ENCODE peak calls at places on chromosomes 11 and 22, in four cellular contexts. One of them, this sample, is unnamed.

GRCh38 chr11:124669193-124669592 is 4.3 kb downstream of the SIAE start:
- DNase-seq in OCI-LY7: peak; percentile 59
- DNase-seq in stimulated activated CD8-positive, alpha-beta memory T cell treated with anti-CD3 and anti-CD28 coated beads, Interleukin-12 subunit alpha, Interleukin-12 subunit beta, amount 100 ng/mL, for 4 hours: no peak
- DNase-seq in AG09309: no peak
- DNase-seq in this sample: peak; percentile 30

GRCh38 chr22:29320546-29320945 is 5.0 kb upstream of the RASL10A start:
- DNase-seq in AG09309: no peak
- DNase-seq in OCI-LY7: no peak
- DNase-seq in stimulated activated CD8-positive, alpha-beta memory T cell treated with anti-CD3 and anti-CD28 coated beads, Interleukin-12 subunit alpha, Interleukin-12 subunit beta, amount 100 ng/mL, for 4 hours: no peak
- DNase-seq in this sample: no peak

GRCh38 chr11:63768232-63769043 is at the start of gene ZFTA:
- DNase-seq in OCI-LY7: peak; percentile 84
- DNase-seq in AG09309: no peak
- DNase-seq in stimulated activated CD8-positive, alpha-beta memory T cell treated with anti-CD3 and anti-CD28 coated beads, Interleukin-12 subunit alpha, Interleukin-12 subunit beta, amount 100 ng/mL, for 4 hours: peak; percentile 53
- DNase-seq in this sample: peak; percentile 75

GRCh38 chr11:120079750-120080610 is 57.9 kb downstream of the TRIM29 start:
- DNase-seq in OCI-LY7: peak; percentile 15
- DNase-seq in stimulated activated CD8-positive, alpha-beta memory T cell treated with anti-CD3 and anti-CD28 coated beads, Interleukin-12 subunit alpha, Interleukin-12 subunit beta, amount 100 ng/mL, for 4 hours: no peak
- DNase-seq in AG09309: no peak
- DNase-seq in this sample: peak; percentile 68

GRCh38 chr11:103279821-103280220 is 170.6 kb downstream of the DYNC2H1 start:
- DNase-seq in stimulated activated CD8-positive, alpha-beta memory T cell treated with anti-CD3 and anti-CD28 coated beads, Interleukin-12 subunit alpha, Interleukin-12 subunit beta, amount 100 ng/mL, for 4 hours: no peak
- DNase-seq in AG09309: no peak
- DNase-seq in OCI-LY7: no peak
- DNase-seq in this sample: no peak

GRCh38 chr11:103659138-103659734 is 377.2 kb upstream of the DDI1 start:
- DNase-seq in OCI-LY7: no peak
- DNase-seq in AG09309: no peak
- DNase-seq in stimulated activated CD8-positive, alpha-beta memory T cell treated with anti-CD3 and anti-CD28 coated beads, Interleukin-12 subunit alpha, Interleukin-12 subunit beta, amount 100 ng/mL, for 4 hours: no peak
- DNase-seq in this sample: peak; percentile 12

GRCh38 chr11:94781822-94782221 is 13.7 kb downstream of the AMOTL1 start:
- DNase-seq in stimulated activated CD8-positive, alpha-beta memory T cell treated with anti-CD3 and anti-CD28 coated beads, Interleukin-12 subunit alpha, Interleukin-12 subunit beta, amount 100 ng/mL, for 4 hours: no peak
- DNase-seq in OCI-LY7: no peak
- DNase-seq in AG09309: no peak
- DNase-seq in this sample: no peak

GRCh38 chr11:96875772-96876171 is 486.0 kb downstream of the JRKL start:
- DNase-seq in OCI-LY7: no peak
- DNase-seq in stimulated activated CD8-positive, alpha-beta memory T cell treated with anti-CD3 and anti-CD28 coated beads, Interleukin-12 subunit alpha, Interleukin-12 subunit beta, amount 100 ng/mL, for 4 hours: no peak
- DNase-seq in AG09309: no peak
- DNase-seq in this sample: no peak

GRCh38 chr11:17259519-17259918 is 17.0 kb upstream of the NUCB2 start:
- DNase-seq in AG09309: no peak
- DNase-seq in stimulated activated CD8-positive, alpha-beta memory T cell treated with anti-CD3 and anti-CD28 coated beads, Interleukin-12 subunit alpha, Interleukin-12 subunit beta, amount 100 ng/mL, for 4 hours: no peak
- DNase-seq in OCI-LY7: no peak
- DNase-seq in this sample: no peak

GRCh38 chr11:61718613-61719302 is 33.7 kb upstream of the MYRF start:
- DNase-seq in AG09309: no peak
- DNase-seq in OCI-LY7: no peak
- DNase-seq in stimulated activated CD8-positive, alpha-beta memory T cell treated with anti-CD3 and anti-CD28 coated beads, Interleukin-12 subunit alpha, Interleukin-12 subunit beta, amount 100 ng/mL, for 4 hours: no peak
- DNase-seq in this sample: peak; percentile 73

GRCh38 chr22:36319595-36320497 is 66.9 kb downstream of the APOL1 start:
- DNase-seq in stimulated activated CD8-positive, alpha-beta memory T cell treated with anti-CD3 and anti-CD28 coated beads, Interleukin-12 subunit alpha, Interleukin-12 subunit beta, amount 100 ng/mL, for 4 hours: no peak
- DNase-seq in OCI-LY7: no peak
- DNase-seq in AG09309: no peak
- DNase-seq in this sample: no peak

GRCh38 chr22:22693531-22693884 is 49.1 kb downstream of the GGTLC2 start:
- DNase-seq in stimulated activated CD8-positive, alpha-beta memory T cell treated with anti-CD3 and anti-CD28 coated beads, Interleukin-12 subunit alpha, Interleukin-12 subunit beta, amount 100 ng/mL, for 4 hours: no peak
- DNase-seq in OCI-LY7: no peak
- DNase-seq in AG09309: no peak
- DNase-seq in this sample: no peak

GRCh38 chr22:32322986-32323385 is 34.7 kb upstream of the RFPL3 start:
- DNase-seq in OCI-LY7: no peak
- DNase-seq in stimulated activated CD8-positive, alpha-beta memory T cell treated with anti-CD3 and anti-CD28 coated beads, Interleukin-12 subunit alpha, Interleukin-12 subunit beta, amount 100 ng/mL, for 4 hours: no peak
- DNase-seq in AG09309: no peak
- DNase-seq in this sample: no peak

GRCh38 chr22:37172266-37173245 is 15.5 kb downstream of the C1QTNF6 start:
- DNase-seq in OCI-LY7: no peak
- DNase-seq in stimulated activated CD8-positive, alpha-beta memory T cell treated with anti-CD3 and anti-CD28 coated beads, Interleukin-12 subunit alpha, Interleukin-12 subunit beta, amount 100 ng/mL, for 4 hours: no peak
- DNase-seq in AG09309: no peak
- DNase-seq in this sample: peak; percentile 8

GRCh38 chr11:133950874-133951483 is 5.8 kb downstream of the IGSF9B start:
- DNase-seq in AG09309: no peak
- DNase-seq in OCI-LY7: no peak
- DNase-seq in stimulated activated CD8-positive, alpha-beta memory T cell treated with anti-CD3 and anti-CD28 coated beads, Interleukin-12 subunit alpha, Interleukin-12 subunit beta, amount 100 ng/mL, for 4 hours: no peak
- DNase-seq in this sample: peak; percentile 42

GRCh38 chr22:30830907-30831306 is 136.2 kb downstream of the OSBP2 start:
- DNase-seq in OCI-LY7: no peak
- DNase-seq in AG09309: peak; percentile 84
- DNase-seq in stimulated activated CD8-positive, alpha-beta memory T cell treated with anti-CD3 and anti-CD28 coated beads, Interleukin-12 subunit alpha, Interleukin-12 subunit beta, amount 100 ng/mL, for 4 hours: no peak
- DNase-seq in this sample: no peak

GRCh38 chr11:85813721-85814120 is 2.8 kb upstream of the SYTL2 start:
- DNase-seq in AG09309: no peak
- DNase-seq in stimulated activated CD8-positive, alpha-beta memory T cell treated with anti-CD3 and anti-CD28 coated beads, Interleukin-12 subunit alpha, Interleukin-12 subunit beta, amount 100 ng/mL, for 4 hours: no peak
- DNase-seq in OCI-LY7: no peak
- DNase-seq in this sample: no peak

GRCh38 chr11:64266339-64266738 is 15.0 kb downstream of the PLCB3 start:
- DNase-seq in OCI-LY7: no peak
- DNase-seq in stimulated activated CD8-positive, alpha-beta memory T cell treated with anti-CD3 and anti-CD28 coated beads, Interleukin-12 subunit alpha, Interleukin-12 subunit beta, amount 100 ng/mL, for 4 hours: no peak
- DNase-seq in AG09309: no peak
- DNase-seq in this sample: no peak

GRCh38 chr11:64342869-64343739 is 3.1 kb downstream of the CCDC88B start:
- DNase-seq in AG09309: no peak
- DNase-seq in OCI-LY7: no peak
- DNase-seq in stimulated activated CD8-positive, alpha-beta memory T cell treated with anti-CD3 and anti-CD28 coated beads, Interleukin-12 subunit alpha, Interleukin-12 subunit beta, amount 100 ng/mL, for 4 hours: no peak
- DNase-seq in this sample: no peak

GRCh38 chr11:82405392-82405791 is 328.3 kb downstream of the FAM181B start:
- DNase-seq in stimulated activated CD8-positive, alpha-beta memory T cell treated with anti-CD3 and anti-CD28 coated beads, Interleukin-12 subunit alpha, Interleukin-12 subunit beta, amount 100 ng/mL, for 4 hours: no peak
- DNase-seq in AG09309: no peak
- DNase-seq in OCI-LY7: no peak
- DNase-seq in this sample: no peak

GRCh38 chr11:126440792-126441514 is 85.5 kb downstream of the ST3GAL4 start:
- DNase-seq in AG09309: no peak
- DNase-seq in OCI-LY7: peak; percentile 75
- DNase-seq in stimulated activated CD8-positive, alpha-beta memory T cell treated with anti-CD3 and anti-CD28 coated beads, Interleukin-12 subunit alpha, Interleukin-12 subunit beta, amount 100 ng/mL, for 4 hours: peak; percentile 45
- DNase-seq in this sample: peak; percentile 95

GRCh38 chr11:112784323-112785073 is 176.7 kb upstream of the NCAM1 start:
- DNase-seq in OCI-LY7: no peak
- DNase-seq in stimulated activated CD8-positive, alpha-beta memory T cell treated with anti-CD3 and anti-CD28 coated beads, Interleukin-12 subunit alpha, Interleukin-12 subunit beta, amount 100 ng/mL, for 4 hours: no peak
- DNase-seq in AG09309: peak; percentile 39
- DNase-seq in this sample: no peak

GRCh38 chr11:69241075-69241740 is 52.7 kb upstream of the MYEOV start:
- DNase-seq in OCI-LY7: no peak
- DNase-seq in stimulated activated CD8-positive, alpha-beta memory T cell treated with anti-CD3 and anti-CD28 coated beads, Interleukin-12 subunit alpha, Interleukin-12 subunit beta, amount 100 ng/mL, for 4 hours: no peak
- DNase-seq in AG09309: no peak
- DNase-seq in this sample: no peak

GRCh38 chr11:75577198-75577597 is 15.1 kb downstream of the SERPINH1 start:
- DNase-seq in stimulated activated CD8-positive, alpha-beta memory T cell treated with anti-CD3 and anti-CD28 coated beads, Interleukin-12 subunit alpha, Interleukin-12 subunit beta, amount 100 ng/mL, for 4 hours: peak; percentile 14
- DNase-seq in AG09309: no peak
- DNase-seq in OCI-LY7: peak; percentile 21
- DNase-seq in this sample: peak; percentile 78

GRCh38 chr11:63944987-63945386 is 6.2 kb downstream of the NAA40 start:
- DNase-seq in stimulated activated CD8-positive, alpha-beta memory T cell treated with anti-CD3 and anti-CD28 coated beads, Interleukin-12 subunit alpha, Interleukin-12 subunit beta, amount 100 ng/mL, for 4 hours: no peak
- DNase-seq in AG09309: no peak
- DNase-seq in OCI-LY7: no peak
- DNase-seq in this sample: no peak

GRCh38 chr11:73137262-73137941 is 4.7 kb downstream of the FCHSD2 start:
- DNase-seq in AG09309: no peak
- DNase-seq in OCI-LY7: peak; percentile 51
- DNase-seq in stimulated activated CD8-positive, alpha-beta memory T cell treated with anti-CD3 and anti-CD28 coated beads, Interleukin-12 subunit alpha, Interleukin-12 subunit beta, amount 100 ng/mL, for 4 hours: no peak
- DNase-seq in this sample: no peak

GRCh38 chr22:25482091-25482760 is 82.2 kb upstream of the GRK3 start:
- DNase-seq in AG09309: no peak
- DNase-seq in OCI-LY7: no peak
- DNase-seq in stimulated activated CD8-positive, alpha-beta memory T cell treated with anti-CD3 and anti-CD28 coated beads, Interleukin-12 subunit alpha, Interleukin-12 subunit beta, amount 100 ng/mL, for 4 hours: no peak
- DNase-seq in this sample: no peak

GRCh38 chr11:107102692-107103463 is 84.6 kb upstream of the GUCY1A2 start:
- DNase-seq in AG09309: no peak
- DNase-seq in OCI-LY7: no peak
- DNase-seq in stimulated activated CD8-positive, alpha-beta memory T cell treated with anti-CD3 and anti-CD28 coated beads, Interleukin-12 subunit alpha, Interleukin-12 subunit beta, amount 100 ng/mL, for 4 hours: no peak
- DNase-seq in this sample: no peak

GRCh38 chr11:109956124-109956793 is 136.9 kb upstream of the ZC3H12C start:
- DNase-seq in OCI-LY7: peak; percentile 67
- DNase-seq in AG09309: no peak
- DNase-seq in stimulated activated CD8-positive, alpha-beta memory T cell treated with anti-CD3 and anti-CD28 coated beads, Interleukin-12 subunit alpha, Interleukin-12 subunit beta, amount 100 ng/mL, for 4 hours: no peak
- DNase-seq in this sample: no peak

GRCh38 chr11:13235895-13236294 is 41.7 kb upstream of the BMAL1 start:
- DNase-seq in OCI-LY7: no peak
- DNase-seq in AG09309: no peak
- DNase-seq in stimulated activated CD8-positive, alpha-beta memory T cell treated with anti-CD3 and anti-CD28 coated beads, Interleukin-12 subunit alpha, Interleukin-12 subunit beta, amount 100 ng/mL, for 4 hours: no peak
- DNase-seq in this sample: no peak

GRCh38 chr11:124900464-124900863 is 2.8 kb upstream of the ROBO4 start:
- DNase-seq in AG09309: peak; percentile 46
- DNase-seq in stimulated activated CD8-positive, alpha-beta memory T cell treated with anti-CD3 and anti-CD28 coated beads, Interleukin-12 subunit alpha, Interleukin-12 subunit beta, amount 100 ng/mL, for 4 hours: no peak
- DNase-seq in OCI-LY7: no peak
- DNase-seq in this sample: no peak

GRCh38 chr22:31038686-31039085 is 42.4 kb upstream of the SMTN start:
- DNase-seq in stimulated activated CD8-positive, alpha-beta memory T cell treated with anti-CD3 and anti-CD28 coated beads, Interleukin-12 subunit alpha, Interleukin-12 subunit beta, amount 100 ng/mL, for 4 hours: no peak
- DNase-seq in AG09309: no peak
- DNase-seq in OCI-LY7: no peak
- DNase-seq in this sample: no peak

GRCh38 chr11:64771861-64772260 is 6.5 kb downstream of the SF1 start:
- DNase-seq in stimulated activated CD8-positive, alpha-beta memory T cell treated with anti-CD3 and anti-CD28 coated beads, Interleukin-12 subunit alpha, Interleukin-12 subunit beta, amount 100 ng/mL, for 4 hours: no peak
- DNase-seq in OCI-LY7: peak; percentile 63
- DNase-seq in AG09309: no peak
- DNase-seq in this sample: no peak

GRCh38 chr11:79113099-79113498 is 327.7 kb downstream of the TENM4 start:
- DNase-seq in stimulated activated CD8-positive, alpha-beta memory T cell treated with anti-CD3 and anti-CD28 coated beads, Interleukin-12 subunit alpha, Interleukin-12 subunit beta, amount 100 ng/mL, for 4 hours: no peak
- DNase-seq in AG09309: no peak
- DNase-seq in OCI-LY7: no peak
- DNase-seq in this sample: no peak

GRCh38 chr11:32033067-32033466 is 57.8 kb upstream of the RCN1 start:
- DNase-seq in OCI-LY7: no peak
- DNase-seq in AG09309: no peak
- DNase-seq in stimulated activated CD8-positive, alpha-beta memory T cell treated with anti-CD3 and anti-CD28 coated beads, Interleukin-12 subunit alpha, Interleukin-12 subunit beta, amount 100 ng/mL, for 4 hours: no peak
- DNase-seq in this sample: no peak

GRCh38 chr22:42863349-42863911 is 6.4 kb upstream of the ARFGAP3 start:
- DNase-seq in stimulated activated CD8-positive, alpha-beta memory T cell treated with anti-CD3 and anti-CD28 coated beads, Interleukin-12 subunit alpha, Interleukin-12 subunit beta, amount 100 ng/mL, for 4 hours: no peak
- DNase-seq in OCI-LY7: no peak
- DNase-seq in AG09309: peak; percentile 53
- DNase-seq in this sample: no peak

GRCh38 chr11:134360050-134360835 is 28.5 kb downstream of the GLB1L2 start:
- DNase-seq in OCI-LY7: peak; percentile 39
- DNase-seq in AG09309: no peak
- DNase-seq in stimulated activated CD8-positive, alpha-beta memory T cell treated with anti-CD3 and anti-CD28 coated beads, Interleukin-12 subunit alpha, Interleukin-12 subunit beta, amount 100 ng/mL, for 4 hours: peak; percentile 33
- DNase-seq in this sample: peak; percentile 96

GRCh38 chr11:57312511-57313021 is 12.2 kb downstream of the TNKS1BP1 start:
- DNase-seq in stimulated activated CD8-positive, alpha-beta memory T cell treated with anti-CD3 and anti-CD28 coated beads, Interleukin-12 subunit alpha, Interleukin-12 subunit beta, amount 100 ng/mL, for 4 hours: no peak
- DNase-seq in AG09309: no peak
- DNase-seq in OCI-LY7: no peak
- DNase-seq in this sample: no peak

This sample was measured in WTC11.